ENCODE peak calls at places on chromosome 12, in nine cellular contexts. R is CD8-positive, alpha-beta T cell; D is cardiac muscle cell; Q is prostate gland; P is GM06990; O is A549; X is cardiac fibroblast; F is ascending aorta; C is DND-41. U is an unnamed sample.

GRCh38 chr12:76040461-76040860 is 8.9 kb upstream of the PHLDA1 start:
- DNase-seq in R (no peak), D (no peak), Q (no peak), P (no peak), O (no peak), X (no peak), F (no peak), C (no peak), U (no peak)

GRCh38 chr12:62757048-62757447 is 177.9 kb downstream of the PPM1H start:
- DNase-seq in R (no peak), D (no peak), Q (no peak), P (no peak), O (no peak), X (no peak), F (no peak), C (no peak), U (no peak)

GRCh38 chr12:53739285-53740129 is 12.3 kb upstream of the CALCOCO1 start:
- DNase-seq in R (no peak), D (no peak), Q (no peak), P (no peak), O (no peak), X (no peak), F (no peak), C (no peak), U (no peak)

GRCh38 chr12:53770281-53770680 is 18.5 kb upstream of the CISTR start:
- DNase-seq in R (no peak), D (peak), Q (no peak), P (no peak), O (peak), X (peak), F (no peak), C (no peak), U (no peak)

GRCh38 chr12:46998811-46999368 is 80.5 kb upstream of the PCED1B start:
- DNase-seq in R (no peak), D (peak), Q (no peak), P (no peak), O (peak), X (peak), F (no peak), C (no peak), U (no peak)

GRCh38 chr12:81206425-81206824 is 128.5 kb downstream of the ACSS3 start:
- DNase-seq in R (no peak), D (no peak), Q (no peak), P (no peak), O (no peak), X (no peak), F (no peak), C (no peak), U (no peak)

GRCh38 chr12:118237908-118238307 is 102.0 kb downstream of the PEBP1 start:
- DNase-seq in R (no peak), D (peak), Q (peak), P (no peak), O (peak), X (peak), F (no peak), C (no peak), U (no peak)

GRCh38 chr12:91690521-91690920 is 455.1 kb downstream of the BTG1 start:
- DNase-seq in R (no peak), D (no peak), Q (no peak), P (no peak), O (no peak), X (no peak), F (no peak), C (no peak), U (no peak)

GRCh38 chr12:107759410-107759809 is 1.5 kb downstream of the PRDM4 start:
- DNase-seq in R (no peak), D (peak), Q (peak), P (no peak), O (peak), X (peak), F (no peak), C (no peak), U (peak)

GRCh38 chr12:67748761-67749075 is 100.2 kb downstream of the DYRK2 start:
- DNase-seq in R (no peak), D (no peak), Q (no peak), P (no peak), O (peak), X (no peak), F (no peak), C (no peak), U (no peak)

GRCh38 chr12:25052191-25053020 is 103.5 kb upstream of the BCAT1 start:
- DNase-seq in R (peak), D (peak), Q (no peak), P (peak), O (no peak), X (peak), F (no peak), C (peak), U (no peak)

GRCh38 chr12:80268924-80269749 is 169.8 kb downstream of the OTOGL start:
- DNase-seq in R (no peak), D (peak), Q (no peak), P (no peak), O (peak), X (peak), F (no peak), C (no peak), U (no peak)

GRCh38 chr12:66232258-66232657 is 43.2 kb downstream of the IRAK3 start:
- DNase-seq in R (no peak), D (no peak), Q (no peak), P (peak), O (no peak), X (no peak), F (no peak), C (no peak), U (no peak)

GRCh38 chr12:9867531-9867930 is 1.6 kb downstream of the CLEC2B start:
- DNase-seq in R (no peak), D (peak), Q (no peak), P (no peak), O (no peak), X (no peak), F (no peak), C (no peak), U (no peak)

GRCh38 chr12:7042847-7043246 is 17.7 kb upstream of the C1S start:
- DNase-seq in R (no peak), D (peak), Q (no peak), P (no peak), O (peak), X (peak), F (no peak), C (no peak), U (peak)

GRCh38 chr12:12979151-12979550 is 20.9 kb downstream of the HEBP1 start:
- DNase-seq in R (no peak), D (peak), Q (no peak), P (no peak), O (no peak), X (peak), F (no peak), C (no peak), U (no peak)

GRCh38 chr12:45231515-45232145 is 15.7 kb downstream of the ANO6 start:
- DNase-seq in R (no peak), D (peak), Q (no peak), P (no peak), O (peak), X (peak), F (no peak), C (no peak), U (no peak)

GRCh38 chr12:47731723-47732122 is 6.4 kb upstream of the ENDOU start:
- DNase-seq in R (no peak), D (no peak), Q (no peak), P (no peak), O (no peak), X (no peak), F (no peak), C (no peak), U (no peak)

GRCh38 chr12:45518516-45519235 is 210.8 kb upstream of the ARID2 start:
- DNase-seq in R (peak), D (no peak), Q (no peak), P (no peak), O (no peak), X (no peak), F (no peak), C (no peak), U (no peak)

GRCh38 chr12:53625946-53626701 is at the start of gene ATF7:
- DNase-seq in R (peak), D (peak), Q (peak), P (peak), O (peak), X (peak), F (peak), C (peak), U (peak)

GRCh38 chr12:129941646-129942045 is 37.8 kb upstream of the TMEM132D start:
- DNase-seq in R (no peak), D (no peak), Q (no peak), P (no peak), O (no peak), X (no peak), F (no peak), C (no peak), U (no peak)

GRCh38 chr12:108724054-108724889 is 7.0 kb downstream of the CORO1C start:
- DNase-seq in R (no peak), D (no peak), Q (no peak), P (no peak), O (peak), X (no peak), F (no peak), C (peak), U (no peak)

GRCh38 chr12:41437578-41437977 is 249.5 kb downstream of the PDZRN4 start:
- DNase-seq in R (no peak), D (no peak), Q (no peak), P (no peak), O (no peak), X (no peak), F (no peak), C (no peak), U (no peak)

GRCh38 chr12:13144266-13144828 is 40.9 kb upstream of the GSG1 start:
- DNase-seq in R (no peak), D (no peak), Q (no peak), P (no peak), O (no peak), X (no peak), F (no peak), C (no peak), U (no peak)

GRCh38 chr12:76346798-76347420 is 1.3 kb downstream of the BBS10 start:
- DNase-seq in R (no peak), D (peak), Q (peak), P (peak), O (peak), X (peak), F (no peak), C (no peak), U (peak)

GRCh38 chr12:64006211-64006610 is 161.7 kb downstream of the SRGAP1 start:
- DNase-seq in R (no peak), D (peak), Q (no peak), P (no peak), O (no peak), X (peak), F (no peak), C (no peak), U (no peak)

GRCh38 chr12:64010069-64010686 is 165.7 kb downstream of the SRGAP1 start:
- DNase-seq in R (no peak), D (peak), Q (no peak), P (no peak), O (peak), X (peak), F (no peak), C (no peak), U (no peak)

GRCh38 chr12:64009321-64010068 is 165.0 kb downstream of the SRGAP1 start:
- DNase-seq in R (no peak), D (no peak), Q (no peak), P (no peak), O (no peak), X (no peak), F (no peak), C (no peak), U (no peak)

GRCh38 chr12:64008596-64008995 is 164.1 kb downstream of the SRGAP1 start:
- DNase-seq in R (no peak), D (no peak), Q (no peak), P (no peak), O (no peak), X (no peak), F (no peak), C (no peak), U (no peak)

DNA sequence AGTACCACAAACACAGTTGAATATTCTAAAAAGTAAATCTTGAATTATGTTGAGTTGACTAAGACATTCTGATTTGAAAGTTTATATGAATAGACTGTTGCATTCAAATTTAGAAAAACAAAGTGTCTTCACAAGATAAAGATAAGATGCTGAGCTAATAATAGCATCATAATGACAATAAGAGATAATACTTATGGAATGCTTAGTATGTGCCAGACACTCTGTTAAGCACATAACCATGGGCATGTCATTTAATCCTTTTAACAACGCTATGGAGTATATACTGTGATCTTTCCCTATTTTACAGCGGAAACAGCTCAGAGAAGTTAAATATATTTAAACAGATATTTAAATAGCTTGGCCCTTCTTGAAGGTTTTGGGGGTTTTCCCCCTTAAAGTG is 163.4 kb downstream of the SRGAP1 start:
- DNase-seq in R (no peak), D (no peak), Q (no peak), P (no peak), O (no peak), X (no peak), F (no peak), C (no peak), U (no peak)
- H3K4me3 ChIP-seq in R (no peak), D (no peak), Q (no peak), P (no peak), O (no peak), X (no peak), F (no peak), C (no peak), U (no peak)

DNA sequence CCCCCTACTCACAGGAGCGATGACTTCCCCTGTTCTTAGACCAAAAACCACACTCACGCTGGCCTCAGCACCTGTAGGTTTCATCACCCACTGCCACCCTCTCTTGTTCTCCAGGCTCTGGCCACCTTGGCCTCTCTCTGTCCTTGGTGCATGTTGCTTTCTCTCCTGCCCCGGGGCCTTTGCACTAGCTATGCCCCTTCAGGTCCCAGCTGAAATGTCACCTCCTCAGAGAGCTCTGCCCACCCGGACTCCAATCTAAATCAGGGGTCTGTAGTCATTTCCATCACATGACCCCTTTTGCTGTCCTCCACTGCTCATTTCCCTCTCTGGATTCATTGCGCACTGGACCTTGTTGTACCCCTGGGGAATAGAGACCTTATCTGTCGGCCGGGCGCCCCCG is 8.2 kb upstream of the TRPV4 start:
- DNase-seq in R (no peak), D (no peak), Q (no peak), P (no peak), O (no peak), X (no peak), F (no peak), C (no peak), U (no peak)
- TF ChIP-seq CTCF in R (no peak), D (no peak), Q (no peak), P (no peak), O (no peak), X (no peak), F (no peak), C (no peak), U (no peak)

GRCh38 chr12:113476093-113476986 is 4.7 kb upstream of the LHX5 start:
- DNase-seq in R (no peak), D (no peak), Q (no peak), P (no peak), O (no peak), X (no peak), F (no peak), C (no peak), U (no peak)

GRCh38 chr12:113479193-113479577 is 7.5 kb upstream of the LHX5 start:
- DNase-seq in R (no peak), D (no peak), Q (no peak), P (no peak), O (no peak), X (no peak), F (no peak), C (no peak), U (no peak)

GRCh38 chr12:113478351-113479011 is 6.8 kb upstream of the LHX5 start:
- DNase-seq in R (no peak), D (no peak), Q (no peak), P (no peak), O (no peak), X (no peak), F (no peak), C (no peak), U (no peak)

GRCh38 chr12:113477171-113477841 is 5.6 kb upstream of the LHX5 start:
- DNase-seq in R (no peak), D (no peak), Q (no peak), P (no peak), O (no peak), X (no peak), F (no peak), C (no peak), U (no peak)

DNA sequence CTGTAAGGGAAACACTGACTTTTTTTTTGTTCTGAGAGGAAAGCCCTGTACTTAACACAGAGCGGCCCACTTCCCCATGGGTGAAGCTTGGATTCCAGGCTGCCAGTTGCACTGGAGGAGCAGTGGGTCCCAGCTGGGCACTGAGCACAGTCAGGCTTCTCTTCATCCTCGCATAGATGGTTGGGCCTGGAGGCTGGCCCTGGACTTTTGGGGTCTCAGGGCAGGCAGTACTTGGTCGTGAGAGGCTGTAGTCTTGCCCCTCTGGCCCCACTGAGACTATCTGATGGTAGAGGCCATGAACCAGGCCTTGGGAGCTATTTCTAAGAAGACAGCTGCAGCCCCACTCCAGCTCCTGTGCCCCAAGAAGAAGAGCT is 6.2 kb upstream of the LHX5 start:
- DNase-seq in R (no peak), D (no peak), Q (no peak), P (no peak), O (no peak), X (no peak), F (no peak), C (no peak), U (no peak)
- H3K4me3 ChIP-seq in R (no peak), D (no peak), Q (no peak), P (no peak), O (no peak), X (no peak), F (no peak), C (no peak), U (no peak)

DNA sequence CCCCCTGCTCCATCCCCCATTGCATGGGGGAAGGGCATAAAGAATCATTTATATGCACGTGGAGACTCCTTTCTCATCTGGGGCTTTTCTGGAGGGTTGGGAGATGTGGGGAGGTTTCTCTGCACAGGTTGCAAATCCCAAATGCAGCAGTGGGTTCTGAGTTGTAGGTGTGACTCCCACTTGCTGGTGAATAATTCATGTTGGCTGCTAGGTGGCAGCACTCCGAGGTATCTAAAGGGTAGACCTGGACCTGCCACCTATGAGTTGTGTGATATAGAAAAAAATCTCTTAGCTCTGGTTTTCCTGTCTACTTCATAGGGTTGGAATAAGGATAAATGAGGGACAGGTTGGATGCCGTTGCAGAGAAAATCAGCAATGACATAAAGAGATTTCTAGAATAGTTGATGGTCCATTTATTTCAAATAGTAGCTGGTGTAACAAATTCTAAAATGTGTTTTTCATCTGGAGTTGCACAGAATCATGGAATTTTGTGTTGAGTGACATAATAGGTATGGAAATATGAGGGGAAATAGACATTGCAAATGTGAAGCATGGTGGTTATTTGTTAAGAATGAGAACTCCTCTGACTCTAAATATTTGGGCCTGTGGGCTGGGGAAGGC is 4.6 kb downstream of the MARCHF9 start:
- DNase-seq in R (peak), D (no peak), Q (no peak), P (no peak), O (peak), X (peak), F (no peak), C (peak), U (no peak)
- TF ChIP-seq CTCF in R (peak), D (peak), Q (peak), P (peak), O (peak), X (peak), F (no peak), C (peak), U (peak)

GRCh38 chr12:122099856-122100255 is 21.3 kb downstream of the MLXIP start:
- DNase-seq in R (no peak), D (no peak), Q (no peak), P (no peak), O (no peak), X (no peak), F (no peak), C (no peak), U (no peak)
- H3K4me3 ChIP-seq in R (peak), D (no peak), Q (no peak), P (no peak), O (no peak), X (no peak), F (no peak), C (no peak), U (no peak)

GRCh38 chr12:125245601-125246345 is 180.5 kb downstream of the AACS start:
- DNase-seq in R (no peak), D (no peak), Q (no peak), P (no peak), O (no peak), X (no peak), F (no peak), C (no peak), U (no peak)

GRCh38 chr12:125246346-125246656 is 181.1 kb downstream of the AACS start:
- DNase-seq in R (no peak), D (no peak), Q (no peak), P (no peak), O (no peak), X (no peak), F (no peak), C (no peak), U (no peak)

GRCh38 chr12:125249932-125250331 is 184.7 kb downstream of the AACS start:
- DNase-seq in R (no peak), D (no peak), Q (no peak), P (no peak), O (no peak), X (no peak), F (no peak), C (no peak), U (no peak)

GRCh38 chr12:125249066-125249824 is 184.0 kb downstream of the AACS start:
- DNase-seq in R (no peak), D (no peak), Q (no peak), P (no peak), O (no peak), X (no peak), F (no peak), C (no peak), U (no peak)

DNA sequence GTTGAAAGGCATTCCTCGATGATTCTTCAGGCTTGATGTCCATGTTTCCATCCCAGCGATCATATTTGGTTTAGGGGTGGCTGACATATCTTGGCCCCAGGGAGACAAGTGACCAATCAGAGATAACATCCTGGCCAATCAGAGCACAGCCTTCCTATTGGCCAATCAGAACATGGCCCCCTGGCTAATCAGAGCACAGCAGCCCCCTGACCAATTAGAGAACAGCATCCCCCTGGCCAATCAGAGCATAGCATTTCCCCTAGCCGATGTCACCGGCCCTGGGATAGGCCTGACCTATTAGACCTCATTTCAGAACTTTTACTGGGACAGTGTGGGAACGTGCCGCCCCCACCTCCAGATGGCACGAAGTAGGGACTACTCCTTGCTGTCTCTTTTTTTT is 182.2 kb downstream of the AACS start:
- DNase-seq in R (no peak), D (no peak), Q (no peak), P (no peak), O (peak), X (no peak), F (no peak), C (no peak), U (no peak)
- TF ChIP-seq CTCF in R (no peak), D (no peak), Q (no peak), P (no peak), O (no peak), X (no peak), F (no peak), C (no peak), U (no peak)

U was measured in LNCaP clone FGC.